ENCODE peak calls at places on chromosomes 16 and 17, in five cellular contexts. T is NCI-H345, G is BE2C, L is DND-41, E is NCI-H187 treated with DMSO at 0.1 percent for 48 hours. I is an unnamed sample.

GRCh38 chr17:2067559-2067958 is 12.7 kb downstream of the HIC1 start:
- DNase-seq in T (no peak), G (no peak), L (peak; percentile 27), E (no peak), I (no peak)

GRCh38 chr17:64174686-64175456 is 44.9 kb upstream of the ERN1 start:
- DNase-seq in T (no peak), G (no peak), L (no peak), E (no peak), I (no peak)

GRCh38 chr17:82215095-82215971 is 2.7 kb upstream of the CCDC57 start:
- DNase-seq in T (no peak), G (peak; percentile 22), L (no peak), E (no peak), I (no peak)

GRCh38 chr17:35088647-35088910 is 25.1 kb upstream of the RFFL start:
- DNase-seq in T (no peak), G (no peak), L (no peak), E (no peak), I (no peak)

GRCh38 chr17:40615295-40615988 is 32.2 kb downstream of the SMARCE1 start:
- DNase-seq in T (peak; percentile 16), G (peak; percentile 65), L (no peak), E (no peak), I (no peak)

GRCh38 chr16:20799599-20799998 is 6.7 kb downstream of the ERI2 start:
- DNase-seq in T (no peak), G (no peak), L (no peak), E (no peak), I (no peak)

GRCh38 chr17:76783146-76783545 is 45.2 kb downstream of the MFSD11 start:
- DNase-seq in T (no peak), G (no peak), L (no peak), E (no peak), I (no peak)

GRCh38 chr17:30554839-30555751 is 77.9 kb downstream of the GOSR1 start:
- DNase-seq in T (peak; percentile 3), G (peak; percentile 41), L (no peak), E (no peak), I (no peak)

GRCh38 chr16:19132898-19133297 is 19.1 kb downstream of the ITPRIPL2 start:
- DNase-seq in T (no peak), G (no peak), L (no peak), E (no peak), I (no peak)

GRCh38 chr16:11497329-11497805 is 89.4 kb downstream of the LITAF start:
- DNase-seq in T (peak; percentile 78), G (peak; percentile 76), L (peak; percentile 41), E (no peak), I (peak; percentile 58)

I was measured in HS-27A.